ENCODE peak calls at places on chromosomes 13 and 19, in nine cellular contexts. B is fibroblast of mammary gland, Q is AG10803, O is heart right ventricle, V is tibial artery, U is fibroblast of pulmonary artery, Z is prostate gland, A is adrenal gland, G is cardiac muscle cell. M is an unnamed sample.

GRCh38 chr19:14544977-14545715 is 15.8 kb downstream of the TECR start:
- DNase-seq in B (no peak), Q (peak), O (peak), V (no peak), U (no peak), Z (peak), A (peak), G (no peak), M (no peak)

GRCh38 chr19:33283578-33283977 is 18.8 kb downstream of the CEBPA start:
- DNase-seq in B (peak), Q (no peak), O (no peak), V (no peak), U (no peak), Z (no peak), A (no peak), G (no peak), M (no peak)

GRCh38 chr19:58037927-58038687 is 4.3 kb downstream of the ZSCAN1 start:
- DNase-seq in B (no peak), Q (no peak), O (no peak), V (no peak), U (no peak), Z (no peak), A (no peak), G (peak), M (no peak)

GRCh38 chr13:113179374-113180230 is 21.2 kb downstream of the PROZ start:
- DNase-seq in B (no peak), Q (no peak), O (no peak), V (no peak), U (no peak), Z (no peak), A (no peak), G (no peak), M (no peak)

GRCh38 chr13:28658796-28659610 is at the start of gene POMP:
- DNase-seq in B (peak), Q (peak), O (peak), V (peak), U (peak), Z (peak), A (peak), G (peak), M (peak)

GRCh38 chr19:55655648-55656040 is 809 bp downstream of the U2AF2 start:
- DNase-seq in B (no peak), Q (no peak), O (no peak), V (no peak), U (no peak), Z (no peak), A (no peak), G (no peak), M (no peak)

GRCh38 chr19:41542622-41543021 is 33.3 kb upstream of the CEACAM21 start:
- DNase-seq in B (no peak), Q (no peak), O (no peak), V (no peak), U (no peak), Z (no peak), A (no peak), G (no peak), M (no peak)

GRCh38 chr19:33203529-33203928 is 9.4 kb downstream of the LRP3 start:
- DNase-seq in B (no peak), Q (no peak), O (no peak), V (no peak), U (no peak), Z (no peak), A (no peak), G (no peak), M (no peak)

GRCh38 chr13:108961542-108962125 is 332.2 kb downstream of the MYO16 start:
- DNase-seq in B (peak), Q (peak), O (no peak), V (no peak), U (peak), Z (no peak), A (no peak), G (peak), M (peak)

DNA sequence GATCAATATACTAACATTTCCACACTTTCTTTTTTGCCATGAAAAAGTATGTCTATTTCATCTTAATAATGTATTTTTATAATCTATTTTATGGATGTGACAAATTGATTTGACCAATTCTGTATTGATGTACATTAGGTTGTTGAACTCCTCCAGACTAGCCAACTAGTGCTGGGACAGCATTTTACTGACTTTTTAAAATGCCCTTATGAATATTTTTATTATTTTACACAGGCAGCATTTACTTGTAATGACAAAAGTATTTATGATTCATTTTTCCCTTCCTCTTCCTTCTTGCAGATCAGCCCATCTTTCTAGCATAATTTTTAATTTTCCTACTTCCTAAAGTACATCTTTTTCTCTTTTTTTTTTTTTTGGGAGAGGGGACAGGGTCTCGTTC is 918 bp upstream of the FUZ start:
- DNase-seq in B (no peak), Q (no peak), O (no peak), V (no peak), U (no peak), Z (no peak), A (no peak), G (no peak), M (no peak)
- H3K4me3 ChIP-seq in B (peak), Q (peak), O (peak), V (peak), U (peak), Z (peak), A (no peak), G (peak), M (peak)

DNA sequence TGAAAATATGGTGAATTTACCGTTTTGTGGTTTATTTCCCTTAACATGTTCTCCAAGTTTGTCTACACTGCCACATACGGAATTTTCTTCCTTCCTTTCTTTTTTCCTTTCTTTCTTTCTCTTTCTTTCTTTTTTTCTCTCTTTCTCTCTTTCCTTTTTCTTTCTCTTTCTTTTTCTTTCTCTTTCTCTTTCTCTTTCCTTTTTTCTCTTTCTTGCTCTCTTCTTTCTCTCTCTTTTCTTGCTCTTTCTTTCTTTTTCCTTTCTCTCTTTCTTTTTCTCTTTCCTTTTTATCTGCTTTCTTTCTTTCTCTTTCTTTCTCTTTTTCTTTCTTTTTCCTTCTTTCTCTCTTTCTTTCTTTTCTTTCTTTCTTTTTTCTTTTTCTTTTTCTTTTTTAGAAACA is 1962.3 kb upstream of the PCDH20 start:
- DNase-seq in B (no peak), Q (no peak), O (no peak), V (no peak), U (no peak), Z (no peak), A (no peak), G (no peak), M (no peak)
- TF ChIP-seq CTCF in B (no peak), Q (no peak), O (no peak), V (no peak), U (no peak), Z (no peak), A (no peak), G (no peak), M (no peak)

GRCh38 chr13:24267283-24267682 is 42.1 kb upstream of the C1QTNF9 start:
- DNase-seq in B (peak), Q (peak), O (peak), V (no peak), U (no peak), Z (no peak), A (no peak), G (peak), M (peak)

GRCh38 chr13:24261566-24261965 is 47.8 kb upstream of the C1QTNF9 start:
- DNase-seq in B (no peak), Q (no peak), O (no peak), V (no peak), U (no peak), Z (no peak), A (no peak), G (no peak), M (no peak)

GRCh38 chr13:24264976-24265375 is 44.4 kb upstream of the C1QTNF9 start:
- DNase-seq in B (no peak), Q (no peak), O (no peak), V (no peak), U (no peak), Z (no peak), A (no peak), G (no peak), M (peak)

GRCh38 chr13:24265453-24265852 is 43.9 kb upstream of the C1QTNF9 start:
- DNase-seq in B (no peak), Q (no peak), O (no peak), V (no peak), U (no peak), Z (no peak), A (no peak), G (no peak), M (no peak)

DNA sequence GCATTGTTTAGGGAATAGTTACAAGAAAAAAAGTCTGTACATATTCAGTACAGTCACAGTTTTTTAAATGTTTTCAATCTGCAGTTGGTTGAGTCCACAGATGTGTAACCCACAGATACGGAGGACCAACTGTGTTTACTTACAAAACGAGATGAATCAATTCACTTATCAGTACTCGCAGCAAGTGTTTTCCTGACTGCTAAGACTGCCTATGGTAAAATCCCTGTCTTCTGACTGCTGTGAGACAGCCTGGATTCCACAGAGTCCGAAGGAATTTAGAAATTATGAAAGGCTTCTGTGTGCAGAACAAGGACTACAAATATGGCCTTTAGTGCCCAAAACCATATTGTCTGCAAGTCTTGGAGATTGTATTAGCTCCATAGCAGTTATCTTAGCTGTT is 45.7 kb upstream of the C1QTNF9 start:
- DNase-seq in B (no peak), Q (peak), O (no peak), V (no peak), U (peak), Z (no peak), A (no peak), G (peak), M (no peak)
- H3K4me3 ChIP-seq in B (no peak), Q (no peak), O (no peak), V (no peak), U (no peak), Z (no peak), A (no peak), G (no peak), M (no peak)

GRCh38 chr13:83780201-83780600 is 102.1 kb downstream of the SLITRK1 start:
- DNase-seq in B (peak), Q (peak), O (no peak), V (no peak), U (peak), Z (no peak), A (no peak), G (peak), M (peak)
- TF ChIP-seq CTCF in B (peak), Q (peak), O (no peak), V (no peak), U (peak), Z (no peak), A (no peak), G (peak), M (peak)

GRCh38 chr13:29936961-29937360 is 86.5 kb upstream of the UBL3 start:
- DNase-seq in B (no peak), Q (no peak), O (no peak), V (no peak), U (no peak), Z (no peak), A (no peak), G (no peak), M (no peak)

GRCh38 chr13:29936051-29936813 is 85.8 kb upstream of the UBL3 start:
- DNase-seq in B (no peak), Q (no peak), O (no peak), V (no peak), U (no peak), Z (no peak), A (no peak), G (no peak), M (peak)

GRCh38 chr13:29935309-29935981 is 85.0 kb upstream of the UBL3 start:
- DNase-seq in B (no peak), Q (no peak), O (no peak), V (no peak), U (no peak), Z (no peak), A (no peak), G (no peak), M (peak)

GRCh38 chr13:29934531-29935308 is 84.3 kb upstream of the UBL3 start:
- DNase-seq in B (no peak), Q (no peak), O (no peak), V (no peak), U (no peak), Z (no peak), A (no peak), G (no peak), M (peak)

DNA sequence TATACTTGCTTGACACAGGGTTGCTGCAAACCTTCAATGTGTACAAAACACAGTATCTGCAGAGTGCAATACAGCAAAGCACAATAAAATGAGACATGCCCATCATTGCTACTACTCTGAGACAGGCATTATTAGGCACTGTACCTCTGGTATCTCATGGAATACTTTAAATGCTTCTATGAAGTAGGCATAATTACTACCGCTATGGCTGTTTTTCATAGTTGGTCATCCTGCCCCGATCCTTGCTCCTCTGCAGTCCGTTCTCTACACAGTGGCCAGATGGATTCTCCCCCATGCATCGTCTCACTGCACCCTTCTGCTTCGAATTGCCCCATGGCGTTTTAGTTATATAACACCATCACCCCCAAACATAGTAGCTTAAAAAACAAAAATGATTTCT is 83.0 kb upstream of the UBL3 start:
- DNase-seq in B (no peak), Q (no peak), O (no peak), V (no peak), U (no peak), Z (no peak), A (no peak), G (no peak), M (no peak)
- H3K4me3 ChIP-seq in B (no peak), Q (no peak), O (no peak), V (no peak), U (no peak), Z (no peak), A (no peak), G (no peak), M (no peak)

GRCh38 chr13:110306960-110307696 is at the start of the genes COL4A1 and COL4A2:
- DNase-seq in B (peak), Q (peak), O (peak), V (peak), U (peak), Z (peak), A (peak), G (peak), M (no peak)
- TF ChIP-seq CTCF in B (no peak), Q (no peak), O (no peak), V (peak), U (no peak), Z (no peak), A (no peak), G (no peak), M (no peak)

DNA sequence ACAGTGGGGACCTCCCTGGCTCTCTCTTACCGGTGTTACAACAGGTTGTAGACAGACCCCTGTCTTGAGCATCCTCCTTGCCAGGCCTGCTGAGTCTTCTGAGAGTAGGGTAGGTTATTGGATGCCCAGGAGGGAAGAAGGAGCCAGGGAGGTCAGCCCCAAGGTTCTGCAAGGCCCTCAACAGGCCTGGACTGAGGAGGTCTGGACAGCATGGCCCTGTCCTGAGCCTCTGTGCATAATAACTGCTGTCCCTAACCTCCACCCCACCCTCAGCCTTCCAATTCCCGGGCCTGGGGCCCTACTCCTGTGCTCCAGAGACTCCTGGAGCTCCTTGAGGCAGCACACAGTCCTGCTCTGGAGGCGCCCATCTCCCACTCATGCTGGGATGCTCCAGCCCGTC is 336 bp downstream of the CD22 start:
- DNase-seq in B (no peak), Q (no peak), O (no peak), V (no peak), U (no peak), Z (no peak), A (no peak), G (no peak), M (no peak)
- H3K4me3 ChIP-seq in B (no peak), Q (no peak), O (no peak), V (no peak), U (no peak), Z (no peak), A (no peak), G (no peak), M (peak)

GRCh38 chr13:94656766-94657165 is 55.1 kb downstream of the GPR180 start:
- DNase-seq in B (peak), Q (peak), O (no peak), V (no peak), U (peak), Z (no peak), A (no peak), G (peak), M (peak)
- TF ChIP-seq CTCF in B (no peak), Q (peak), O (no peak), V (no peak), U (peak), Z (no peak), A (no peak), G (no peak), M (no peak)